ENCODE peak calls at places on chromosomes 16 and 17, in five cellular contexts. W is neuronal stem cell, O is H1, I is IMR-90, E is trophoblast cell. A is an unnamed sample.

GRCh38 chr17:18182978-18183333 is 672 bp upstream of the ALKBH5 start:
- DNase-seq in W (no peak), O (no peak), I (peak), E (peak), A (no peak)

GRCh38 chr17:27751166-27751565 is 49.2 kb downstream of the NOS2 start:
- DNase-seq in W (no peak), O (no peak), I (no peak), E (no peak), A (peak)

GRCh38 chr17:42311240-42312034 is 23.1 kb downstream of the STAT5A start:
- DNase-seq in W (no peak), O (no peak), I (peak), E (peak), A (peak)

GRCh38 chr16:50491516-50491915 is 56.7 kb upstream of the NKD1 start:
- DNase-seq in W (no peak), O (no peak), I (no peak), E (no peak), A (no peak)

GRCh38 chr17:10127819-10128375 is 70.5 kb downstream of the GAS7 start:
- DNase-seq in W (no peak), O (peak), I (peak), E (no peak), A (no peak)

GRCh38 chr16:87581867-87582220 is 20.5 kb upstream of the JPH3 start:
- DNase-seq in W (no peak), O (no peak), I (peak), E (peak), A (no peak)

GRCh38 chr17:44122825-44123355 is 551 bp downstream of the HDAC5 start:
- DNase-seq in W (no peak), O (no peak), I (no peak), E (no peak), A (no peak)

GRCh38 chr17:79395046-79395445 is 215.8 kb downstream of the RBFOX3 start:
- DNase-seq in W (no peak), O (no peak), I (no peak), E (no peak), A (no peak)

GRCh38 chr16:70611785-70612303 is 34.5 kb upstream of the IL34 start:
- DNase-seq in W (no peak), O (no peak), I (no peak), E (no peak), A (no peak)

GRCh38 chr16:47493358-47494337 is 32.5 kb downstream of the PHKB start:
- DNase-seq in W (no peak), O (no peak), I (no peak), E (no peak), A (no peak)

GRCh38 chr16:8620535-8620934 is 963 bp upstream of the METTL22 start:
- DNase-seq in W (no peak), O (no peak), I (peak), E (no peak), A (no peak)

GRCh38 chr16:58348986-58349385 is 43.3 kb upstream of the GINS3 start:
- DNase-seq in W (no peak), O (no peak), I (no peak), E (no peak), A (no peak)

GRCh38 chr17:66964930-66965800 is 658 bp downstream of the CACNG4 start:
- DNase-seq in W (no peak), O (no peak), I (no peak), E (no peak), A (peak)

GRCh38 chr17:72145972-72146755 is 25.3 kb downstream of the SOX9 start:
- DNase-seq in W (no peak), O (no peak), I (peak), E (no peak), A (no peak)

GRCh38 chr17:17484451-17484899 is 7.7 kb downstream of the MED9 start:
- DNase-seq in W (no peak), O (no peak), I (peak), E (no peak), A (no peak)

GRCh38 chr17:75063626-75064025 is 16.6 kb downstream of the KCTD2 start:
- DNase-seq in W (no peak), O (no peak), I (no peak), E (no peak), A (no peak)

GRCh38 chr17:75064040-75064439 is 17.0 kb downstream of the KCTD2 start:
- DNase-seq in W (no peak), O (no peak), I (no peak), E (no peak), A (no peak)

GRCh38 chr17:75065562-75066151 is 18.6 kb downstream of the KCTD2 start:
- DNase-seq in W (no peak), O (no peak), I (no peak), E (no peak), A (no peak)

GRCh38 chr17:75064460-75064859 is 17.4 kb downstream of the KCTD2 start:
- DNase-seq in W (no peak), O (no peak), I (no peak), E (no peak), A (no peak)

GRCh38 chr17:75064867-75065561 is 18.0 kb downstream of the KCTD2 start:
- DNase-seq in W (no peak), O (no peak), I (no peak), E (no peak), A (peak)
- H4K91ac ChIP-seq in W (no peak), O (no peak), I (no peak), E (no peak), A (no peak)

DNA sequence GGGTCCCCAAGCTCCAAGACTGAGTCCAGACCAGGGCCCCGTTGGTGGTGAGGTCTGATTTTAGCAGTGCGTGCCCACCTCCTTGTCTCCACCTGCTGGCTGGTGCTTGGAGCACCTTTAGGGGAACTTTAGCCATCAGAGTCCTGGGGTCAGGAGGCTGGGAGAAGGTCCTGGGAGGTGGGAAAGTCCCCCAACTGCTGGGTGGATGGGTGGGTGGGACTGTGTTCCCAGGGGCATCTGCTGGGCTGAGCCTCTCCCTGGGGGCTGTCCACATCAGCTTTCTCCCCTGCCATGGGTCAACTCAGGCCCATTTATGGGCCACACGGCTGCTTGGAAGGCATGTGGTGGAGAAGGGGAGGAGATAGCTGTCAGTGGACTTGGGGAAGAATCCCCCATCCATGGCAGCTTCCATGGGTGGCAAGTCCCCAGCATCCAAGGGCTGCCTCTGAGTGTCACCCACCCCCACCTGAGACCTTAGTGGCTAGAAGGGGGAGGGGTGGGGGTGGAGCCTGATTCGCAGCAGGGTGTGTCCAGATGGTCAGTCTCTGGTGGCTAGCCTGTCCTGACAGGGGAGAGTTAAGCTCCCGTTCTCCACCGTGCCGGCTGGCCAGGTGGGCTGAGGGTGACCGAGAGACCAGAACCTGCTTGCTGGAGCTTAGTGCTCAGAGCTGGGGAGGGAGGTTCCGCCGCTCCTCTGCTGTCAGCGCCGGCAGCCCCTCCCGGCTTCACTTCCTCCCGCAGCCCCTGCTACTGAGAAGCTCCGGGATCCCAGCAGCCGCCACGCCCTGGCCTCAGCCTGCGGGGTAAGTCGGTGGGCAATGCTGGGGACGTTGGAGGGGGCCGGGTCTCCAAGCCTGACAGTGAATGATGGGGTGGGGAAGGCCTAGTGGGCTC is at the start of gene TRPV2:
- DNase-seq in W (no peak), O (no peak), I (no peak), E (no peak), A (peak)
- H3K23ac ChIP-seq in W (no peak), O (no peak), I (peak), E (no peak), A (no peak)

GRCh38 chr17:8222630-8223355 is 12.4 kb upstream of the AURKB start:
- DNase-seq in W (peak), O (peak), I (peak), E (peak), A (peak)

GRCh38 chr17:8221663-8222379 is 11.4 kb upstream of the AURKB start:
- DNase-seq in W (peak), O (peak), I (peak), E (peak), A (peak)

GRCh38 chr17:8222380-8222629 is 11.9 kb upstream of the AURKB start:
- DNase-seq in W (no peak), O (peak), I (no peak), E (no peak), A (no peak)

GRCh38 chr17:8223356-8224063 is 13.1 kb upstream of the AURKB start:
- DNase-seq in W (peak), O (no peak), I (peak), E (no peak), A (peak)

GRCh38 chr17:8220783-8221662 is 10.6 kb upstream of the AURKB start:
- DNase-seq in W (peak), O (peak), I (peak), E (peak), A (peak)
- H2BK5ac ChIP-seq in W (peak), O (peak), I (peak), E (peak), A (no peak)

GRCh38 chr17:78343433-78344201 is 16.3 kb downstream of the SOCS3 start:
- DNase-seq in W (no peak), O (no peak), I (no peak), E (peak), A (peak)
- H4K91ac ChIP-seq in W (no peak), O (peak), I (peak), E (peak), A (no peak)

DNA sequence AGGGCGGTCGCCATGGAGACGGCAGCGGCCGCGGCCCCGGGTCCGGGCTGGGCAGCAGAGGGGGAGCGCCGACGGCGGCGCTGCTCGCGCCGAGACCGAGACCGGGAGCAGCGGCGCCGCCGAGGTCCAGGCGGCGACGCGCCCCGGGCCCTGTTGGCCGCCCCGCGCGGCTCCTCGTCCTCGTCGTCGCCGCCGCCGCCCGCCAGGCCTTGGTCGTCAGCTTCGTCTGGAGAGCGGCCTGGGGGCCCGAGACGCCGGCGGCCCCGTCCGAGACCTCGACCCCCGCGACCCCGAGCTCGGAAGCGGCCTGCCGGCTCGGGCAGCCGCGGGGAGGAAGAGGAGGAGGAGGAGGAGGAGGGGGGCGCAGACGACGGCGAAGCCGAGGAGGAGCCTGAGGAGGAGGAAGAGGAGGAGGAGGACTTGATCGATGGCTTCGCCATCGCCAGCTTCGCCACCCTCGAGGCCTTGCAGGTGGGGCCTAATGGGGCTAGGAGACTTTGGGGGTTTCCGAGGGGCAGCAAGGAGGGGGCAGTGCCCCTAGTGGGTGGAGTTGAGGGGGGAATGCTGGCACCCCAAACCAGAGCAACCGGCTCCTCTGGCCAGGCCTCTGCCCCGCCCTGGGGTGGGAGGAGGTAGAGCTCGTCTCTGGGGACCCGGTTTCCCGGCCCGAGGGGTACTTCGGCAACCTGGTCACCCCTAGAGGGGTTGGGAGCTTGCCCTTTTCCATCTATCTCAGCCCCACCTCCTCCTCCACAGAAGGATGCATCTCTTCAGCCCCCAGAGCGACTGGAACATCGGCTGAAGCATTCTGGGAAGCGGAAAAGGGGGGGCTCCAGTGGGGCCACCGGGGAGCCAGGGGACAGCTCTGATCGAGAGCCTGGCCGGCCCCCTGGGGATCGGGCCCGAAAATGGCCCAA is 1.5 kb downstream of the FBRS start:
- DNase-seq in W (no peak), O (no peak), I (no peak), E (no peak), A (no peak)
- H3K23ac ChIP-seq in W (peak), O (no peak), I (peak), E (no peak), A (no peak)

GRCh38 chr17:40122944-40123810 is 1.4 kb downstream of the MSL1 start:
- DNase-seq in W (no peak), O (no peak), I (peak), E (no peak), A (peak)
- H2BK5ac ChIP-seq in W (peak), O (peak), I (peak), E (peak), A (no peak)

DNA sequence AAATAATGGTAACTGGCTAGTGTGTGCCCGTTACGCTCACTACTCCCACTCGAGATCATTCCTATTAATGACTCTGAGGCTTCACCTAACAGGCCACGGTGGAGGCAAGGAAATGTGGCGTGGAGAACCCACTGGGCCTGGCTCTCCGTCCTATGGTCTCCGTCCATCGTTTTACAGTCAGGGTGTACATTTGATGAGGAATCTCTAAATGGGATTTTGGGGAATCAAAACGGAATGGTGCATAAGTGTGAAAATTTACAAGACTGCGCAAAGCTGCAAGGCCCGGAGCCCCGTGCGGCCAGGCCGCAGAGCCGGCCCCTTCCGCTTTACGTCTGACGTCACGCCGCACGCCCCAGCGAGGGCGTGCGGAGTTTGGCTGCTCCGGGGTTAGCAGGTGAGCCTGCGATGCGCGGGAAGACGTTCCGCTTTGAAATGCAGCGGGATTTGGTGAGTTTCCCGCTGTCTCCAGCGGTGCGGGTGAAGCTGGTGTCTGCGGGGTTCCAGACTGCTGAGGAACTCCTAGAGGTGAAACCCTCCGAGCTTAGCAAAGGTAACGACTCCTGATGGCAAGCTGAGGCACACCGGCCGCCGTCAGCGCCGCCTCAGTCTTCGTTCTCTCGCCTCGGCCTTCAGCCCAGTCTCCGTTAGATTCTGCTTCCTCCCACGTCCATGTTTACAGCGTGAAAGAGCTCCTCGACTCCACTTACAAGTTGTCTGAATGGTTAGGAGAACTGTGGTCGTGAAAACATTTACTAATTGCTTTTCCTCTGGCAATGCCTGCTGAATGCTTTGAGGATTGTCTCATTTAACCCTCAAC is at the start of gene RAD51C:
- DNase-seq in W (peak), O (peak), I (peak), E (peak), A (peak)
- H4K91ac ChIP-seq in W (no peak), O (peak), I (peak), E (peak), A (no peak)

GRCh38 chr16:678858-679807 is 1.1 kb upstream of the STUB1 start:
- DNase-seq in W (peak), O (no peak), I (peak), E (peak), A (peak)

GRCh38 chr16:681746-682427 is 1.7 kb downstream of the STUB1 start:
- DNase-seq in W (no peak), O (no peak), I (no peak), E (no peak), A (no peak)

GRCh38 chr16:680967-681745 is 946 bp downstream of the STUB1 start:
- DNase-seq in W (no peak), O (no peak), I (peak), E (peak), A (no peak)

GRCh38 chr16:679808-680624 is at the start of gene STUB1:
- DNase-seq in W (peak), O (peak), I (peak), E (peak), A (peak)

DNA sequence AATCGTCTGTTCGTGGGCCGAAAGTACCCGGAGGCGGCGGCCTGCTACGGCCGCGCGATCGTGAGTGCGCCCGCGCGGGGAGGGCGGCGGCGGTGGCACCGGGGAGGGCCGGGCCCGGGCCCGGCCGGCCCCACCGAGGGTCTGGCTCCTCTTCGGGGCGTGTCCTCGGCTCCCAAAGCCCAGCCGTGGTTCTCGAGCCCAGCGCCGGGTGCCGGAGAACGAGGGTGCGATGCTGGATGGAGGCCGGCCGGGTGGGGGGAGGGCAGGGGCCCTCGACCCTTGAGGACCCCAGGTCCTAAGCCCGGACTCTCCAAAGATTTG is 375 bp downstream of the STUB1 start:
- DNase-seq in W (no peak), O (no peak), I (no peak), E (no peak), A (no peak)
- H3K23ac ChIP-seq in W (peak), O (no peak), I (peak), E (no peak), A (no peak)